ENCODE peak calls at places on chromosomes 5 and 9, in eight cellular contexts. N is A549; M is effector memory CD4-positive, alpha-beta T cell; S is psoas muscle; Y is cardiac muscle cell; I is body of pancreas; R is heart right ventricle; W is RWPE1. K is an unnamed sample.
A peak's percentile ranks its signal among the peaks of the same experiment; 100 is the strongest.

GRCh38 chr5:125439243-125439642 is 692.8 kb upstream of the ZNF608 start:
- DNase-seq in N (no peak), Y (no peak), S (no peak), I (no peak), M (no peak), W (no peak), R (no peak), K (no peak)

GRCh38 chr5:122415030-122415429 is 103.0 kb downstream of the SNCAIP start:
- DNase-seq in W (no peak), R (no peak), S (no peak), M (no peak), Y (no peak), N (no peak), I (no peak), K (no peak)

GRCh38 chr5:45399041-45399440 is 297.1 kb downstream of the HCN1 start:
- DNase-seq in Y (no peak), R (no peak), N (no peak), I (no peak), M (no peak), W (no peak), S (no peak), K (no peak)

GRCh38 chr9:113668057-113668456 is 204.5 kb downstream of the RGS3 start:
- DNase-seq in Y (no peak), N (no peak), I (no peak), W (no peak), S (no peak), M (no peak), R (no peak), K (no peak)

GRCh38 chr9:76691761-76692313 is 72.4 kb upstream of the PCA3 start:
- DNase-seq in Y (peak; percentile 38), I (no peak), S (no peak), W (no peak), M (no peak), R (no peak), N (no peak), K (no peak)

GRCh38 chr9:119639287-119639955 is 270.2 kb upstream of the BRINP1 start:
- DNase-seq in M (no peak), R (no peak), S (no peak), W (no peak), N (peak; percentile 1), I (no peak), Y (no peak), K (no peak)

GRCh38 chr5:138186002-138186447 is 7.1 kb downstream of the KIF20A start:
- DNase-seq in M (no peak), S (no peak), Y (no peak), R (no peak), W (no peak), N (no peak), I (no peak), K (no peak)

GRCh38 chr5:98339141-98339848 is 434.2 kb upstream of the RGMB start:
- DNase-seq in Y (no peak), S (no peak), M (no peak), R (no peak), N (no peak), W (no peak), I (no peak), K (no peak)

GRCh38 chr5:74259572-74259971 is 381.0 kb downstream of the ENC1 start:
- DNase-seq in R (no peak), M (no peak), S (no peak), W (no peak), Y (no peak), N (no peak), I (no peak), K (no peak)

GRCh38 chr9:133782157-133783130 is 44.3 kb upstream of the SARDH start:
- DNase-seq in N (peak; percentile 66), S (peak; percentile 58), Y (peak; percentile 78), I (peak; percentile 86), M (peak; percentile 43), W (peak; percentile 73), R (peak; percentile 69), K (peak; percentile 66)

GRCh38 chr5:176768174-176768970 is 42.0 kb upstream of the UNC5A start:
- DNase-seq in S (no peak), M (no peak), I (no peak), R (no peak), Y (no peak), N (no peak), W (no peak), K (no peak)

GRCh38 chr5:125199968-125200841 is 453.8 kb upstream of the ZNF608 start:
- DNase-seq in Y (peak; percentile 19), R (no peak), W (no peak), N (no peak), M (no peak), I (peak; percentile 13), S (no peak), K (no peak)

GRCh38 chr5:34608368-34608767 is 47.8 kb upstream of the RAI14 start:
- DNase-seq in M (no peak), N (no peak), W (no peak), Y (no peak), R (no peak), S (no peak), I (no peak), K (no peak)

GRCh38 chr5:130032807-130033206 is 128.5 kb downstream of the CHSY3 start:
- DNase-seq in R (no peak), N (no peak), S (peak; percentile 12), M (no peak), Y (no peak), I (peak; percentile 11), W (no peak), K (no peak)

GRCh38 chr9:133115604-133116345 is 5.3 kb downstream of the RALGDS start:
- DNase-seq in M (no peak), W (no peak), R (peak; percentile 19), S (peak; percentile 36), I (no peak), Y (no peak), N (no peak), K (no peak)

GRCh38 chr5:176784218-176785165 is 25.9 kb upstream of the UNC5A start:
- DNase-seq in S (no peak), I (no peak), R (no peak), W (peak; percentile 99), Y (peak; percentile 78), N (peak; percentile 86), M (no peak), K (no peak)

GRCh38 chr5:78182838-78183237 is 111.7 kb downstream of the AP3B1 start:
- DNase-seq in W (peak; percentile 28), S (no peak), N (no peak), R (no peak), I (no peak), Y (no peak), M (no peak), K (no peak)

GRCh38 chr9:73810585-73811215 is 659.0 kb downstream of the ANXA1 start:
- DNase-seq in S (no peak), W (no peak), N (no peak), Y (peak; percentile 87), R (no peak), M (no peak), I (no peak), K (no peak)

GRCh38 chr5:82387041-82387818 is 109.1 kb upstream of the RPS23 start:
- DNase-seq in S (no peak), R (no peak), M (no peak), W (peak; percentile 27), Y (peak; percentile 79), N (peak; percentile 92), I (peak; percentile 49), K (peak; percentile 79)

GRCh38 chr5:176365663-176366574 is 632 bp downstream of the ARL10 start:
- DNase-seq in W (peak; percentile 41), M (peak; percentile 5), N (no peak), S (peak; percentile 54), Y (peak; percentile 47), I (no peak), R (peak; percentile 59), K (no peak)

GRCh38 chr5:95794070-95794516 is 28.4 kb downstream of the GLRX start:
- DNase-seq in R (no peak), I (no peak), N (peak; percentile 76), S (no peak), Y (peak; percentile 80), W (no peak), M (no peak), K (peak; percentile 87)

GRCh38 chr5:180623844-180624243 is 25.6 kb downstream of the FLT4 start:
- DNase-seq in M (no peak), Y (no peak), S (no peak), W (no peak), N (no peak), I (no peak), R (no peak), K (no peak)
- H3K27ac ChIP-seq in M (no peak overlapping the region), Y (no peak overlapping the region), S (no peak overlapping the region), W (no peak overlapping the region), N (no peak overlapping the region), I (no peak overlapping the region), R (peak overlapping the region; percentile 75), K (no peak overlapping the region)

DNA sequence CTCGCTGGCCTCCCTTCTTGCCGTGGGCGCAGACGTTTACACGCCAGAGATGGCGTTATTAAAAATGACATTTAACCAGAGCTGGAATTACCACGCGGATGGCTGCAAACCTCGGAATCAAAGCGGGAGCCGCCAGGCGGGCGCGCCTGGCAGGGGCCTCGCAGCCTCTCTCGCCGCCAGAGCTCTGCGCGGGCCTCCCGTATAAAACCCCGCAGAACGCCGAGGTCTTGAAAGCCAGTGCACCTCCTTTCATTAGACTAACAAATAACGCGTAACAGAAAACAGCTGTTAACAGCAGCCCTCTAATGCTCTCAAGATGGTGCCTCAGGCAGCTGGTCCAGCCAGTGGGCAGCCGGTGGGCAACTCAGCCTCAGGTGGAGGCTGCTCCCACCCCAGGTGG is 10.2 kb downstream of the PRRX2 start:
- DNase-seq in Y (peak; percentile 10), N (no peak), M (no peak), W (no peak), I (no peak), R (no peak), S (no peak), K (no peak)
- H3K27ac ChIP-seq in Y (no peak overlapping the region), N (no peak overlapping the region), M (no peak overlapping the region), W (no peak overlapping the region), I (no peak overlapping the region), R (no peak overlapping the region), S (no peak overlapping the region), K (no peak overlapping the region)

GRCh38 chr5:21709766-21710165 is 1143.4 kb downstream of the CDH12 start:
- DNase-seq in I (no peak), R (no peak), Y (no peak), M (no peak), S (no peak), N (no peak), W (no peak), K (no peak)
- H3K27ac ChIP-seq in I (no peak overlapping the region), R (no peak overlapping the region), Y (no peak overlapping the region), M (no peak overlapping the region), S (no peak overlapping the region), N (no peak overlapping the region), W (no peak overlapping the region), K (no peak overlapping the region)

GRCh38 chr5:132074091-132074771 is 642 bp downstream of the CSF2 start:
- DNase-seq in W (peak; percentile 58), I (no peak), Y (no peak), R (no peak), S (no peak), M (no peak), N (no peak), K (no peak)

GRCh38 chr5:132074772-132075718 is 1.5 kb downstream of the CSF2 start:
- DNase-seq in R (no peak), Y (no peak), I (no peak), M (no peak), W (no peak), N (peak; percentile 14), S (no peak), K (no peak)

GRCh38 chr5:132072070-132072469 is 1.5 kb upstream of the CSF2 start:
- DNase-seq in R (no peak), W (no peak), M (no peak), I (no peak), S (no peak), Y (no peak), N (no peak), K (no peak)

GRCh38 chr5:132072508-132072907 is 1.1 kb upstream of the CSF2 start:
- DNase-seq in S (no peak), Y (no peak), W (no peak), M (no peak), I (no peak), N (no peak), R (no peak), K (no peak)

GRCh38 chr5:132073231-132074013 is at the start of gene CSF2:
- DNase-seq in W (peak; percentile 94), M (no peak), R (no peak), S (no peak), I (peak; percentile 17), Y (no peak), N (no peak), K (peak; percentile 77)
- H3K27ac ChIP-seq in W (peak within 1 kb of the TSS; percentile 72), M (no peak within 1 kb of the TSS), R (no peak within 1 kb of the TSS), S (no peak within 1 kb of the TSS), I (no peak within 1 kb of the TSS), Y (no peak within 1 kb of the TSS), N (no peak within 1 kb of the TSS), K (peak within 1 kb of the TSS; percentile 53)

K was measured in SJSA1.